ENCODE peak calls at places on chromosomes 4 and X, in eight cellular contexts. One of them, this sample, is unnamed.
A peak's percentile ranks its signal among the peaks of the same experiment; 100 is the strongest.

GRCh38 chr4:151169223-151169622 is 69.8 kb downstream of the RPS3A start:
- DNase-seq in CD4-positive, alpha-beta T cell: no peak
- DNase-seq in GM23338: no peak
- DNase-seq in GM03348: peak; percentile 93
- DNase-seq in iPS-NIHi11: peak; percentile 29
- DNase-seq in glomerular endothelial cell: no peak
- DNase-seq in GF-D8: no peak
- DNase-seq in NCI-H1092: peak; percentile 89
- DNase-seq in this sample: no peak

GRCh38 chr4:183876268-183876934 is 28.7 kb upstream of the STOX2 start:
- DNase-seq in glomerular endothelial cell: peak; percentile 37
- DNase-seq in GM03348: peak; percentile 49
- DNase-seq in iPS-NIHi11: peak; percentile 67
- DNase-seq in GM23338: no peak
- DNase-seq in GF-D8: no peak
- DNase-seq in NCI-H1092: peak; percentile 93
- DNase-seq in CD4-positive, alpha-beta T cell: no peak
- DNase-seq in this sample: no peak

GRCh38 chr4:46392421-46392820 is 2.5 kb upstream of the GABRA2 start:
- DNase-seq in CD4-positive, alpha-beta T cell: no peak
- DNase-seq in iPS-NIHi11: peak; percentile 11
- DNase-seq in glomerular endothelial cell: no peak
- DNase-seq in GM03348: no peak
- DNase-seq in NCI-H1092: no peak
- DNase-seq in GM23338: peak; percentile 9
- DNase-seq in GF-D8: no peak
- DNase-seq in this sample: no peak

GRCh38 chr4:39987505-39987904 is 9.8 kb upstream of the PDS5A start:
- DNase-seq in glomerular endothelial cell: no peak
- DNase-seq in CD4-positive, alpha-beta T cell: no peak
- DNase-seq in iPS-NIHi11: no peak
- DNase-seq in GF-D8: no peak
- DNase-seq in GM23338: no peak
- DNase-seq in GM03348: no peak
- DNase-seq in NCI-H1092: no peak
- DNase-seq in this sample: no peak

GRCh38 chrX:48493890-48494364 is 14.9 kb upstream of the PORCN start:
- DNase-seq in GF-D8: no peak
- DNase-seq in GM23338: peak; percentile 77
- DNase-seq in CD4-positive, alpha-beta T cell: no peak
- DNase-seq in NCI-H1092: peak; percentile 5
- DNase-seq in glomerular endothelial cell: no peak
- DNase-seq in GM03348: peak; percentile 50
- DNase-seq in iPS-NIHi11: peak; percentile 56
- DNase-seq in this sample: no peak

GRCh38 chrX:153576239-153576870 is 22.6 kb downstream of the CCNQ start:
- DNase-seq in NCI-H1092: no peak
- DNase-seq in iPS-NIHi11: no peak
- DNase-seq in glomerular endothelial cell: no peak
- DNase-seq in GM03348: no peak
- DNase-seq in CD4-positive, alpha-beta T cell: no peak
- DNase-seq in GM23338: no peak
- DNase-seq in GF-D8: no peak
- DNase-seq in this sample: no peak

GRCh38 chrX:20361081-20361889 is 94.6 kb upstream of the RPS6KA3 start:
- DNase-seq in iPS-NIHi11: no peak
- DNase-seq in glomerular endothelial cell: no peak
- DNase-seq in GM03348: peak; percentile 40
- DNase-seq in NCI-H1092: no peak
- DNase-seq in CD4-positive, alpha-beta T cell: no peak
- DNase-seq in GM23338: no peak
- DNase-seq in GF-D8: no peak
- DNase-seq in this sample: no peak

GRCh38 chrX:55452825-55453124 is 848 bp downstream of the MAGEH1 start:
- DNase-seq in GM23338: no peak
- DNase-seq in NCI-H1092: no peak
- DNase-seq in GM03348: no peak
- DNase-seq in glomerular endothelial cell: no peak
- DNase-seq in CD4-positive, alpha-beta T cell: no peak
- DNase-seq in iPS-NIHi11: no peak
- DNase-seq in GF-D8: no peak
- DNase-seq in this sample: no peak

GRCh38 chr4:185564355-185564754 is 29.0 kb upstream of the PDLIM3 start:
- DNase-seq in CD4-positive, alpha-beta T cell: no peak
- DNase-seq in GM23338: no peak
- DNase-seq in GF-D8: no peak
- DNase-seq in glomerular endothelial cell: no peak
- DNase-seq in iPS-NIHi11: no peak
- DNase-seq in NCI-H1092: no peak
- DNase-seq in GM03348: no peak
- DNase-seq in this sample: no peak

GRCh38 chr4:18975916-18976610 is 954.5 kb upstream of the LCORL start:
- DNase-seq in GM03348: no peak
- DNase-seq in iPS-NIHi11: no peak
- DNase-seq in GM23338: no peak
- DNase-seq in GF-D8: no peak
- DNase-seq in CD4-positive, alpha-beta T cell: no peak
- DNase-seq in glomerular endothelial cell: no peak
- DNase-seq in NCI-H1092: no peak
- DNase-seq in this sample: no peak

GRCh38 chrX:131331152-131331551 is 42.0 kb upstream of the IGSF1 start:
- DNase-seq in NCI-H1092: no peak
- DNase-seq in GM23338: peak; percentile 30
- DNase-seq in glomerular endothelial cell: no peak
- DNase-seq in GF-D8: no peak
- DNase-seq in CD4-positive, alpha-beta T cell: no peak
- DNase-seq in iPS-NIHi11: no peak
- DNase-seq in GM03348: no peak
- DNase-seq in this sample: no peak

GRCh38 chr4:26856906-26857277 is 3.7 kb upstream of the STIM2 start:
- DNase-seq in GM03348: no peak
- DNase-seq in CD4-positive, alpha-beta T cell: no peak
- DNase-seq in iPS-NIHi11: no peak
- DNase-seq in NCI-H1092: no peak
- DNase-seq in glomerular endothelial cell: no peak
- DNase-seq in GF-D8: no peak
- DNase-seq in GM23338: no peak
- DNase-seq in this sample: no peak

GRCh38 chr4:110733901-110734300 is 111.0 kb upstream of the PITX2 start:
- DNase-seq in GM23338: no peak
- DNase-seq in glomerular endothelial cell: no peak
- DNase-seq in iPS-NIHi11: no peak
- DNase-seq in CD4-positive, alpha-beta T cell: no peak
- DNase-seq in NCI-H1092: no peak
- DNase-seq in GF-D8: no peak
- DNase-seq in GM03348: no peak
- DNase-seq in this sample: no peak

GRCh38 chrX:7115557-7115956 is 32.0 kb upstream of the STS start:
- DNase-seq in CD4-positive, alpha-beta T cell: no peak
- DNase-seq in GM23338: no peak
- DNase-seq in iPS-NIHi11: no peak
- DNase-seq in glomerular endothelial cell: no peak
- DNase-seq in GF-D8: no peak
- DNase-seq in GM03348: no peak
- DNase-seq in NCI-H1092: no peak
- DNase-seq in this sample: no peak

GRCh38 chr4:76194325-76194724 is 19.3 kb downstream of the SCARB2 start:
- DNase-seq in GM03348: peak; percentile 87
- DNase-seq in NCI-H1092: no peak
- DNase-seq in glomerular endothelial cell: no peak
- DNase-seq in GM23338: no peak
- DNase-seq in CD4-positive, alpha-beta T cell: no peak
- DNase-seq in GF-D8: no peak
- DNase-seq in iPS-NIHi11: no peak
- DNase-seq in this sample: no peak

GRCh38 chr4:86613734-86614133 is 19.6 kb downstream of the PTPN13 start:
- DNase-seq in glomerular endothelial cell: no peak
- DNase-seq in iPS-NIHi11: no peak
- DNase-seq in GM23338: no peak
- DNase-seq in CD4-positive, alpha-beta T cell: no peak
- DNase-seq in GM03348: no peak
- DNase-seq in NCI-H1092: no peak
- DNase-seq in GF-D8: no peak
- DNase-seq in this sample: no peak

GRCh38 chr4:86942185-86942666 is 7.4 kb downstream of the AFF1 start:
- DNase-seq in NCI-H1092: no peak
- DNase-seq in GM23338: no peak
- DNase-seq in GM03348: no peak
- DNase-seq in iPS-NIHi11: no peak
- DNase-seq in glomerular endothelial cell: no peak
- DNase-seq in GF-D8: no peak
- DNase-seq in CD4-positive, alpha-beta T cell: no peak
- DNase-seq in this sample: no peak

GRCh38 chr4:3814026-3814570 is 47.9 kb downstream of the ADRA2C start:
- DNase-seq in GF-D8: no peak
- DNase-seq in iPS-NIHi11: no peak
- DNase-seq in GM03348: no peak
- DNase-seq in CD4-positive, alpha-beta T cell: no peak
- DNase-seq in glomerular endothelial cell: no peak
- DNase-seq in NCI-H1092: no peak
- DNase-seq in GM23338: no peak
- DNase-seq in this sample: no peak

GRCh38 chr4:81818385-81818784 is 346.7 kb upstream of the RASGEF1B start:
- DNase-seq in CD4-positive, alpha-beta T cell: no peak
- DNase-seq in NCI-H1092: no peak
- DNase-seq in GM23338: no peak
- DNase-seq in GM03348: no peak
- DNase-seq in glomerular endothelial cell: no peak
- DNase-seq in iPS-NIHi11: no peak
- DNase-seq in GF-D8: no peak
- DNase-seq in this sample: no peak

GRCh38 chrX:110180928-110181310 is 137.0 kb downstream of the AMMECR1 start:
- DNase-seq in CD4-positive, alpha-beta T cell: no peak
- DNase-seq in glomerular endothelial cell: no peak
- DNase-seq in GF-D8: no peak
- DNase-seq in NCI-H1092: no peak
- DNase-seq in GM03348: peak; percentile 52
- DNase-seq in iPS-NIHi11: no peak
- DNase-seq in GM23338: no peak
- DNase-seq in this sample: no peak

GRCh38 chrX:103584606-103585005 is 709 bp upstream of the TCEAL4 start:
- DNase-seq in NCI-H1092: no peak
- DNase-seq in GM03348: no peak
- DNase-seq in GM23338: peak; percentile 23
- DNase-seq in GF-D8: no peak
- DNase-seq in iPS-NIHi11: no peak
- DNase-seq in glomerular endothelial cell: no peak
- DNase-seq in CD4-positive, alpha-beta T cell: no peak
- DNase-seq in this sample: no peak

GRCh38 chrX:34058005-34058404 is 74.1 kb downstream of the FAM47A start:
- DNase-seq in GM23338: peak; percentile 15
- DNase-seq in CD4-positive, alpha-beta T cell: no peak
- DNase-seq in GF-D8: no peak
- DNase-seq in NCI-H1092: no peak
- DNase-seq in glomerular endothelial cell: no peak
- DNase-seq in GM03348: no peak
- DNase-seq in iPS-NIHi11: peak; percentile 3
- DNase-seq in this sample: no peak

GRCh38 chr4:175422331-175422730 is 389.7 kb downstream of the GPM6A start:
- DNase-seq in GM23338: no peak
- DNase-seq in CD4-positive, alpha-beta T cell: no peak
- DNase-seq in NCI-H1092: no peak
- DNase-seq in iPS-NIHi11: no peak
- DNase-seq in glomerular endothelial cell: no peak
- DNase-seq in GM03348: no peak
- DNase-seq in GF-D8: no peak
- DNase-seq in this sample: no peak

GRCh38 chr4:158346576-158346975 is 136.3 kb downstream of the TMEM144 start:
- DNase-seq in CD4-positive, alpha-beta T cell: no peak
- DNase-seq in NCI-H1092: no peak
- DNase-seq in GM23338: no peak
- DNase-seq in glomerular endothelial cell: no peak
- DNase-seq in iPS-NIHi11: no peak
- DNase-seq in GF-D8: no peak
- DNase-seq in GM03348: no peak
- DNase-seq in this sample: no peak

GRCh38 chr4:89029591-89029990 is 27.4 kb downstream of the FAM13A start:
- DNase-seq in GM03348: no peak
- DNase-seq in glomerular endothelial cell: no peak
- DNase-seq in iPS-NIHi11: no peak
- DNase-seq in GF-D8: no peak
- DNase-seq in GM23338: no peak
- DNase-seq in NCI-H1092: no peak
- DNase-seq in CD4-positive, alpha-beta T cell: no peak
- DNase-seq in this sample: no peak

GRCh38 chr4:86442881-86443280 is 83.0 kb upstream of the MAPK10 start:
- DNase-seq in iPS-NIHi11: no peak
- DNase-seq in CD4-positive, alpha-beta T cell: no peak
- DNase-seq in GM23338: no peak
- DNase-seq in NCI-H1092: no peak
- DNase-seq in GM03348: no peak
- DNase-seq in GF-D8: no peak
- DNase-seq in glomerular endothelial cell: no peak
- DNase-seq in this sample: no peak

GRCh38 chr4:931194-931959 is 739 bp downstream of the GAK start:
- DNase-seq in CD4-positive, alpha-beta T cell: no peak
- DNase-seq in GM23338: no peak
- DNase-seq in iPS-NIHi11: no peak
- DNase-seq in GM03348: peak; percentile 57
- DNase-seq in NCI-H1092: no peak
- DNase-seq in GF-D8: no peak
- DNase-seq in glomerular endothelial cell: no peak
- DNase-seq in this sample: peak; percentile 15

GRCh38 chr4:2942532-2943363 is 20.5 kb downstream of the NOP14 start:
- DNase-seq in glomerular endothelial cell: no peak
- DNase-seq in iPS-NIHi11: no peak
- DNase-seq in GM23338: no peak
- DNase-seq in GM03348: no peak
- DNase-seq in NCI-H1092: no peak
- DNase-seq in CD4-positive, alpha-beta T cell: no peak
- DNase-seq in GF-D8: no peak
- DNase-seq in this sample: no peak

This sample was measured in T-helper 9 cell.